ENCODE peak calls at places on chromosomes 16 and 17, in five cellular contexts. I is heart right ventricle, V is tibial artery, S is mammary epithelial cell, W is body of pancreas. L is an unnamed sample.

GRCh38 chr16:77212736-77213541 is 13.7 kb downstream of the SYCE1L start:
- DNase-seq in W (peak; percentile 65), V (no peak), S (peak; percentile 47), I (peak; percentile 53), L (peak; percentile 63)

GRCh38 chr17:19296786-19297778 is 59.9 kb downstream of the EPN2 start:
- DNase-seq in W (no peak), S (no peak), I (no peak), V (no peak), L (no peak)

GRCh38 chr17:82603981-82604448 is 44.2 kb downstream of the WDR45B start:
- DNase-seq in S (no peak), W (no peak), V (peak; percentile 73), I (no peak), L (no peak)

GRCh38 chr16:23907903-23908302 is 72.1 kb downstream of the PRKCB start:
- DNase-seq in I (no peak), S (no peak), V (no peak), W (no peak), L (no peak)

GRCh38 chr17:62052765-62053338 is 12.2 kb downstream of the MED13 start:
- DNase-seq in I (no peak), S (no peak), W (no peak), V (no peak), L (no peak)

GRCh38 chr16:61812251-61812650 is 224.0 kb downstream of the CDH8 start:
- DNase-seq in V (no peak), W (no peak), S (no peak), I (no peak), L (no peak)

GRCh38 chr16:89729863-89730574 is 8.7 kb downstream of the ZNF276 start:
- DNase-seq in V (no peak), S (no peak), I (no peak), W (no peak), L (peak; percentile 90)

GRCh38 chr16:12661656-12662172 is 142.0 kb downstream of the CPPED1 start:
- DNase-seq in S (peak; percentile 11), I (no peak), V (no peak), W (no peak), L (no peak)

GRCh38 chr17:80981062-80981902 is 10.4 kb upstream of the CHMP6 start:
- DNase-seq in I (peak; percentile 24), S (no peak), V (no peak), W (peak; percentile 11), L (peak; percentile 63)

GRCh38 chr17:38702900-38703741 is 2.0 kb upstream of the MLLT6 start:
- DNase-seq in W (no peak), V (no peak), I (no peak), S (no peak), L (no peak)

GRCh38 chr16:31055613-31056012 is 18.4 kb downstream of the ZNF668 start:
- DNase-seq in I (no peak), S (no peak), W (no peak), V (no peak), L (no peak)

GRCh38 chr17:74231846-74232713 is 18.7 kb downstream of the TTYH2 start:
- DNase-seq in I (no peak), W (peak; percentile 79), S (no peak), V (no peak), L (no peak)

GRCh38 chr16:15601212-15601879 is 41.6 kb downstream of the MARF1 start:
- DNase-seq in W (no peak), V (no peak), S (no peak), I (no peak), L (no peak)

GRCh38 chr17:74042744-74043486 is 160.6 kb upstream of the RPL38 start:
- DNase-seq in V (peak; percentile 54), S (peak; percentile 91), I (no peak), W (no peak), L (no peak)

GRCh38 chr16:15950167-15950854 is 895 bp downstream of the ABCC1 start:
- DNase-seq in I (no peak), V (peak; percentile 44), W (peak; percentile 18), S (peak; percentile 49), L (peak; percentile 46)

GRCh38 chr16:73093146-73094144 is 45.5 kb upstream of the ZFHX3 start:
- DNase-seq in I (no peak), W (no peak), S (no peak), V (peak; percentile 42), L (peak; percentile 54)

GRCh38 chr17:4514206-4514605 is 15.5 kb downstream of the SPNS2 start:
- DNase-seq in V (no peak), S (no peak), W (peak; percentile 81), I (no peak), L (no peak)

GRCh38 chr17:73697872-73698271 is 53.6 kb upstream of the SDK2 start:
- DNase-seq in I (no peak), S (no peak), W (no peak), V (no peak), L (peak; percentile 51)

GRCh38 chr17:67891481-67892119 is 66.3 kb downstream of the BPTF start:
- DNase-seq in I (no peak), W (peak; percentile 23), V (no peak), S (peak; percentile 5), L (peak; percentile 67)

GRCh38 chr17:30323262-30323894 is 10.5 kb downstream of the TMIGD1 start:
- DNase-seq in W (no peak), S (no peak), I (no peak), V (no peak), L (no peak)

GRCh38 chr17:7573324-7574080 is 5.9 kb upstream of the CD68 start:
- DNase-seq in S (peak; percentile 89), I (peak; percentile 89), V (peak; percentile 89), W (peak; percentile 89), L (peak; percentile 82)

GRCh38 chr17:32536736-32537646 is 50.2 kb downstream of the CDK5R1 start:
- DNase-seq in V (no peak), S (no peak), I (no peak), W (no peak), L (no peak)

GRCh38 chr17:79070266-79070880 is 4.3 kb upstream of the ENGASE start:
- DNase-seq in S (no peak), W (no peak), V (no peak), I (no peak), L (no peak)

GRCh38 chr17:79064026-79064425 is 10.6 kb upstream of the ENGASE start:
- DNase-seq in V (no peak), I (no peak), W (no peak), S (no peak), L (no peak)

GRCh38 chr17:79066963-79067362 is 7.7 kb upstream of the ENGASE start:
- DNase-seq in S (no peak), V (no peak), I (no peak), W (no peak), L (no peak)

GRCh38 chr17:79071161-79071560 is 3.5 kb upstream of the ENGASE start:
- DNase-seq in V (no peak), I (no peak), S (no peak), W (no peak), L (no peak)

GRCh38 chr17:79065105-79065670 is 9.4 kb upstream of the ENGASE start:
- DNase-seq in S (no peak), I (no peak), V (no peak), W (no peak), L (peak; percentile 67)
- TF ChIP-seq CTCF in S (peak; percentile 52), I (peak; percentile 61), V (peak; percentile 52), W (peak; percentile 69), L (peak; percentile 81)

GRCh38 chr17:36198831-36199465 is 2.4 kb upstream of the CCL3L1 start:
- DNase-seq in I (no peak), V (no peak), W (no peak), S (no peak), L (no peak)

GRCh38 chr17:36197389-36197708 is 791 bp upstream of the CCL3L1 start:
- DNase-seq in V (no peak), S (no peak), I (no peak), W (no peak), L (no peak)

GRCh38 chr17:36196099-36196496 is 460 bp downstream of the CCL3L1 start:
- DNase-seq in W (no peak), S (no peak), I (no peak), V (no peak), L (no peak)

DNA sequence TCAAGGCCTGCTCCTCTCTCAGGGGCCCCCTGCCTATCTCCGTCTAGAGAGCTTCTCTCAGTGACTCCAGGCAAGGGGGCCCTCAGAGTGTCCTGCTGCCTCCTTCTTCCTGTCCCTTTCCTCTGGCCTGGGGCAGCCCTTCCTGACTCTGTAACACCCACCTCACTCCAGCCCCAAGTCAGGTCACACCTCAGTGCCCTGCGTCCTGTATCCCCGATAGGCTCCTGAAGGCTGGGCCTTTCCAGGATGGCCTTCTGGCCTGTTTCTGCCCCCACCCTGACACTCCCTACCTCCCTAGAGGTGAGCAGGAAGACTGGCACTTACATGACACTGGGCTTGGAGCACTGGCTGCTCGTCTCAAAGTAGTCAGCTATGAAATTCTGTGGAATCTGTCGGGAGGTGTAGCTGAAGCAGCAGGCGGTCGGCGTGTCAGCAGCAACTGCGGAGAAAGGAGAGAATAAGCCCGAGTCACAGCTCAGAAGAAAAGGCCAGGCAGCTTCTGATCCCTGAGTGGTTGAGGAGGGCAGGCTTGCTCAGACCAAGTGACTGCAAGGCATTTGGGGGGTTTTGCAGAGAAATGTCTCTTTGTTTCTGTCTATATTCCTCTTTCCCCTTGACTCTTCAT is 972 bp downstream of the CCL3L1 start:
- DNase-seq in W (no peak), S (no peak), I (no peak), V (no peak), L (no peak)
- H3K4me1 ChIP-seq in W (no peaks in the 10 kb centered on the region), S (no peaks in the 10 kb centered on the region), I (peaks cover 20% of the 10 kb centered on the region), V (no peaks in the 10 kb centered on the region), L (no peaks in the 10 kb centered on the region)

DNA sequence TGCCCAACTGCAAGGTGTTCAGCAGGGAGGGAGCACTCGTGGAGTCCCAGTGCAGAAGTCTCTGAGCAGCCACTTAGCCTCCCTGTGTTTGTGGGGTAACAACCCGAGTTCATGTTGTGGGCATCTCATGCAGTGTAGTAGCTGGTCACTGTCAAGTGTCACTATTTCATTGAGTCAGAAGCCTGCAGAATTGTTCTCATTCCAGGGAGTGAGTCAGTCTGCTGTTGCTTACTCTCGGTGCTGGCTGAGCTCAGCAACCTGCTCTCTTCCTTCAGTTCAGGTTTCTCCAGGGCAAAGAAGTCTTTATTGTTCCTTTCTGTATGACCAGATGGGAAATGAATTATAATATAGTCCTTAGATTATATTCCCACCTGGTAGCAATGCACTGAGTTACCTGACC is 24.1 kb downstream of the HMOX2 start:
- DNase-seq in W (peak; percentile 59), I (no peak), V (no peak), S (peak; percentile 74), L (no peak)
- H3K4me3 ChIP-seq in W (no peak overlapping the region), I (peak overlapping the region; percentile 17), V (peak overlapping the region; percentile 22), S (no peak overlapping the region), L (no peak overlapping the region)

DNA sequence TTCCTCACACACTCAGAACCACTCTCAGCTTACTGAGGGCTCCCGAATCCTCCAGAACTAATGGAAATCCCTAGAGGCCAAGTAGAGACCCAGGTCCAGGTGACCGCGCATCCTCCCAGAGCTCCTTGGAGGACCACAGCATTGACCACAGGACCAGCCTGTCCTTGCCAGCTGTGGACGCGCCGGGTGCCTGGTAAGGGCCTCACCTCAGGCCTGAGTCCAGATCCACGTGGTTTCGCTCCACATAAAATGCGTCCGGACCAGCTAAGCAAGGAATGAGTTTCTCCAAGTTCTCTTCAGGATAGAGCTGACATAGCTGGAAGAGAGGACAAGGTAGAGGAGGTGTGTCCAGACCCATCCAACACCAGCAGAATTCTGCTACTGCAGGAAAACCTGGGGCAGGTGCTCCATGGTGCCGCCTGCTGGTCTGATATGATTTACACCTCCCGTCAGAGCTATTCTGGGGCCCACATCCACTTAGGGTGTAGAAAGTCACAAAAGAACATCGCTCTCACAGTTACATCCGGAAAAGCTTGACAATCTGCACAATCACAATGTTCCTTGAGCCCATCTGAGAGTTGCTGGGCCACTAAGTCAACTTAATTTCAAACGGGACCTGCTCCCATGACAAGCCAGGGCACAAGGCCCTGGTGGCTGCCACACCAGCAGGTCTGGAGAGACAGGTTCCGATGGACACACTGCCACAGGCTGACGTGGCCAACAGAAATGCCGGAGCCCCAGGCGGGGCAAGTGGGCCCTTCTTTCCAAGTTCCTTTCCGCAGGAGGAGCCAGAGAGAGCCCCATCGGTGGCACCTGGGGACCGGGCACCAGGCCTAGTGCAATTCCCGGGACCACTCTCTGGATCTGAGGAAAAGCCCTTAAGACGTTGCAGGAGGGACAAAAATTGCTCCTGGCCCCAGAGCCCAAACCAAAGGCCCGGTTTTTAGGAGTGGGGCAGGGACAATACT is 28.5 kb downstream of the MAP1LC3B start:
- DNase-seq in V (no peak), I (no peak), W (no peak), S (no peak), L (no peak)
- TF ChIP-seq CTCF in V (no peak), I (no peak), W (no peak), S (peak; percentile 49), L (peak; percentile 25)